ENCODE peak calls at places on chromosomes 4 and X, in ten cellular contexts. One of them, this sample, is unnamed.

GRCh38 chrX:57453901-57454300 is 137.9 kb upstream of the ZXDB start:
- DNase-seq in right atrium auricular region: no peak
- DNase-seq in neural crest cell: no peak
- DNase-seq in OCI-LY7: peak; percentile 56
- DNase-seq in activated CD4-positive, alpha-beta T cell treated with anti-CD3 and anti-CD28 coated beads, Interleukin-2, amount 50 U/mL, for 4 hours: no peak
- DNase-seq in cardiac muscle cell: peak; percentile 17
- DNase-seq in stimulated activated CD4-positive, alpha-beta T cell treated with anti-CD3 and anti-CD28 coated beads, TNF-alpha, amount 100 ng/mL, for 1 hour: no peak
- DNase-seq in globus pallidus: no peak
- DNase-seq in GM13976: peak; percentile 23
- DNase-seq in left ventricle myocardium superior: no peak
- DNase-seq in this sample: no peak

GRCh38 chr4:8400641-8401325 is 39.7 kb downstream of the ACOX3 start:
- DNase-seq in activated CD4-positive, alpha-beta T cell treated with anti-CD3 and anti-CD28 coated beads, Interleukin-2, amount 50 U/mL, for 4 hours: no peak
- DNase-seq in OCI-LY7: peak; percentile 39
- DNase-seq in left ventricle myocardium superior: peak; percentile 26
- DNase-seq in GM13976: no peak
- DNase-seq in neural crest cell: no peak
- DNase-seq in globus pallidus: no peak
- DNase-seq in right atrium auricular region: no peak
- DNase-seq in cardiac muscle cell: no peak
- DNase-seq in stimulated activated CD4-positive, alpha-beta T cell treated with anti-CD3 and anti-CD28 coated beads, TNF-alpha, amount 100 ng/mL, for 1 hour: no peak
- DNase-seq in this sample: no peak

GRCh38 chrX:130799393-130799792 is 103.6 kb downstream of the ENOX2 start:
- DNase-seq in cardiac muscle cell: no peak
- DNase-seq in globus pallidus: no peak
- DNase-seq in neural crest cell: no peak
- DNase-seq in OCI-LY7: no peak
- DNase-seq in activated CD4-positive, alpha-beta T cell treated with anti-CD3 and anti-CD28 coated beads, Interleukin-2, amount 50 U/mL, for 4 hours: no peak
- DNase-seq in stimulated activated CD4-positive, alpha-beta T cell treated with anti-CD3 and anti-CD28 coated beads, TNF-alpha, amount 100 ng/mL, for 1 hour: no peak
- DNase-seq in GM13976: no peak
- DNase-seq in left ventricle myocardium superior: no peak
- DNase-seq in right atrium auricular region: no peak
- DNase-seq in this sample: no peak

GRCh38 chr4:48297447-48297846 is 27.8 kb upstream of the TEC start:
- DNase-seq in neural crest cell: no peak
- DNase-seq in left ventricle myocardium superior: no peak
- DNase-seq in activated CD4-positive, alpha-beta T cell treated with anti-CD3 and anti-CD28 coated beads, Interleukin-2, amount 50 U/mL, for 4 hours: no peak
- DNase-seq in stimulated activated CD4-positive, alpha-beta T cell treated with anti-CD3 and anti-CD28 coated beads, TNF-alpha, amount 100 ng/mL, for 1 hour: no peak
- DNase-seq in right atrium auricular region: no peak
- DNase-seq in globus pallidus: no peak
- DNase-seq in OCI-LY7: no peak
- DNase-seq in GM13976: no peak
- DNase-seq in cardiac muscle cell: no peak
- DNase-seq in this sample: no peak

GRCh38 chr4:4647041-4647440 is 105.2 kb upstream of the STX18 start:
- DNase-seq in neural crest cell: no peak
- DNase-seq in stimulated activated CD4-positive, alpha-beta T cell treated with anti-CD3 and anti-CD28 coated beads, TNF-alpha, amount 100 ng/mL, for 1 hour: no peak
- DNase-seq in activated CD4-positive, alpha-beta T cell treated with anti-CD3 and anti-CD28 coated beads, Interleukin-2, amount 50 U/mL, for 4 hours: no peak
- DNase-seq in cardiac muscle cell: no peak
- DNase-seq in GM13976: no peak
- DNase-seq in right atrium auricular region: no peak
- DNase-seq in OCI-LY7: no peak
- DNase-seq in left ventricle myocardium superior: no peak
- DNase-seq in globus pallidus: no peak
- DNase-seq in this sample: no peak

GRCh38 chrX:48511561-48511960 is 2.8 kb downstream of the PORCN start:
- DNase-seq in cardiac muscle cell: no peak
- DNase-seq in globus pallidus: no peak
- DNase-seq in neural crest cell: no peak
- DNase-seq in OCI-LY7: no peak
- DNase-seq in activated CD4-positive, alpha-beta T cell treated with anti-CD3 and anti-CD28 coated beads, Interleukin-2, amount 50 U/mL, for 4 hours: no peak
- DNase-seq in left ventricle myocardium superior: no peak
- DNase-seq in GM13976: no peak
- DNase-seq in right atrium auricular region: no peak
- DNase-seq in stimulated activated CD4-positive, alpha-beta T cell treated with anti-CD3 and anti-CD28 coated beads, TNF-alpha, amount 100 ng/mL, for 1 hour: no peak
- DNase-seq in this sample: peak; percentile 36

GRCh38 chrX:96985046-96985445 is 101.3 kb downstream of the RPA4 start:
- DNase-seq in globus pallidus: no peak
- DNase-seq in neural crest cell: no peak
- DNase-seq in left ventricle myocardium superior: no peak
- DNase-seq in activated CD4-positive, alpha-beta T cell treated with anti-CD3 and anti-CD28 coated beads, Interleukin-2, amount 50 U/mL, for 4 hours: no peak
- DNase-seq in right atrium auricular region: no peak
- DNase-seq in GM13976: no peak
- DNase-seq in stimulated activated CD4-positive, alpha-beta T cell treated with anti-CD3 and anti-CD28 coated beads, TNF-alpha, amount 100 ng/mL, for 1 hour: no peak
- DNase-seq in OCI-LY7: no peak
- DNase-seq in cardiac muscle cell: no peak
- DNase-seq in this sample: no peak

GRCh38 chr4:157004279-157005161 is 32.9 kb upstream of the PDGFC start:
- DNase-seq in cardiac muscle cell: no peak
- DNase-seq in stimulated activated CD4-positive, alpha-beta T cell treated with anti-CD3 and anti-CD28 coated beads, TNF-alpha, amount 100 ng/mL, for 1 hour: no peak
- DNase-seq in neural crest cell: no peak
- DNase-seq in globus pallidus: no peak
- DNase-seq in right atrium auricular region: no peak
- DNase-seq in activated CD4-positive, alpha-beta T cell treated with anti-CD3 and anti-CD28 coated beads, Interleukin-2, amount 50 U/mL, for 4 hours: no peak
- DNase-seq in left ventricle myocardium superior: no peak
- DNase-seq in OCI-LY7: no peak
- DNase-seq in GM13976: no peak
- DNase-seq in this sample: no peak

GRCh38 chr4:83865417-83866150 is 329.7 kb downstream of the GPAT3 start:
- DNase-seq in right atrium auricular region: no peak
- DNase-seq in OCI-LY7: no peak
- DNase-seq in globus pallidus: no peak
- DNase-seq in stimulated activated CD4-positive, alpha-beta T cell treated with anti-CD3 and anti-CD28 coated beads, TNF-alpha, amount 100 ng/mL, for 1 hour: no peak
- DNase-seq in activated CD4-positive, alpha-beta T cell treated with anti-CD3 and anti-CD28 coated beads, Interleukin-2, amount 50 U/mL, for 4 hours: no peak
- DNase-seq in neural crest cell: no peak
- DNase-seq in cardiac muscle cell: no peak
- DNase-seq in left ventricle myocardium superior: no peak
- DNase-seq in GM13976: no peak
- DNase-seq in this sample: no peak

GRCh38 chr4:145734051-145734450 is 54.1 kb downstream of the C4orf51 start:
- DNase-seq in activated CD4-positive, alpha-beta T cell treated with anti-CD3 and anti-CD28 coated beads, Interleukin-2, amount 50 U/mL, for 4 hours: no peak
- DNase-seq in globus pallidus: no peak
- DNase-seq in cardiac muscle cell: no peak
- DNase-seq in stimulated activated CD4-positive, alpha-beta T cell treated with anti-CD3 and anti-CD28 coated beads, TNF-alpha, amount 100 ng/mL, for 1 hour: no peak
- DNase-seq in right atrium auricular region: no peak
- DNase-seq in OCI-LY7: no peak
- DNase-seq in left ventricle myocardium superior: no peak
- DNase-seq in GM13976: no peak
- DNase-seq in neural crest cell: no peak
- DNase-seq in this sample: no peak

GRCh38 chrX:143536176-143536575 is 18.9 kb upstream of the SPANXN3 start:
- DNase-seq in activated CD4-positive, alpha-beta T cell treated with anti-CD3 and anti-CD28 coated beads, Interleukin-2, amount 50 U/mL, for 4 hours: no peak
- DNase-seq in cardiac muscle cell: no peak
- DNase-seq in left ventricle myocardium superior: no peak
- DNase-seq in neural crest cell: no peak
- DNase-seq in globus pallidus: no peak
- DNase-seq in GM13976: no peak
- DNase-seq in right atrium auricular region: no peak
- DNase-seq in stimulated activated CD4-positive, alpha-beta T cell treated with anti-CD3 and anti-CD28 coated beads, TNF-alpha, amount 100 ng/mL, for 1 hour: no peak
- DNase-seq in OCI-LY7: no peak
- DNase-seq in this sample: no peak

This sample was measured in kidney.